ENCODE peak calls at places on chromosome 2, in ten cellular contexts. G is breast epithelium; C is hepatocyte; M is left ventricle myocardium inferior; I is colonic mucosa; Y is upper lobe of left lung; S is GM12878; D is heart left ventricle; Q is uterus; T is CD4-positive, alpha-beta T cell. J is an unnamed sample. For H3K27me3, the result is how much of the 10 kb centered on the place peaks cover.

GRCh38 chr2:108980076-108980475 is 8.9 kb downstream of the EDAR start:
- DNase-seq in G (no peak), M (no peak), I (no peak), Q (no peak), S (no peak), Y (no peak), D (no peak), T (no peak), C (no peak), J (no peak)

GRCh38 chr2:199381531-199381930 is 76.2 kb downstream of the SATB2 start:
- DNase-seq in D (no peak), T (no peak), M (no peak), S (no peak), I (no peak), G (no peak), Y (no peak), C (no peak), Q (no peak), J (no peak)

GRCh38 chr2:30926606-30927005 is 119.4 kb upstream of the CAPN13 start:
- DNase-seq in T (no peak), S (no peak), C (no peak), G (no peak), D (no peak), M (no peak), Q (no peak), I (no peak), Y (no peak), J (no peak)

GRCh38 chr2:168060956-168061750 is 186.2 kb downstream of the STK39 start:
- DNase-seq in T (no peak), Q (no peak), I (no peak), S (no peak), C (no peak), Y (no peak), G (no peak), M (no peak), D (no peak), J (no peak)

GRCh38 chr2:30385327-30385726 is 61.7 kb upstream of the LCLAT1 start:
- DNase-seq in D (no peak), Q (no peak), M (no peak), S (no peak), G (no peak), Y (no peak), C (peak), I (no peak), T (no peak), J (no peak)

GRCh38 chr2:79984476-79984875 is 320.1 kb downstream of the LRRTM1 start:
- DNase-seq in S (no peak), Q (no peak), M (no peak), Y (no peak), D (no peak), G (no peak), T (no peak), C (no peak), I (no peak), J (no peak)

GRCh38 chr2:28395334-28396061 is 2.8 kb downstream of the FOSL2 start:
- DNase-seq in Y (no peak), G (peak), S (no peak), M (peak), D (peak), Q (peak), C (peak), T (no peak), I (peak), J (peak)

GRCh38 chr2:54898451-54899226 is 151.6 kb downstream of the RTN4 start:
- DNase-seq in Q (no peak), I (no peak), S (no peak), Y (no peak), C (no peak), D (no peak), M (no peak), T (no peak), G (no peak), J (no peak)

GRCh38 chr2:240522406-240522805 is 35.4 kb downstream of the ANKMY1 start:
- DNase-seq in Y (no peak), Q (no peak), C (no peak), T (no peak), D (no peak), M (no peak), I (no peak), G (peak), S (no peak), J (no peak)

GRCh38 chr2:229861431-229861830 is 60.4 kb downstream of the TRIP12 start:
- DNase-seq in Q (no peak), I (no peak), M (no peak), C (no peak), Y (no peak), G (no peak), S (no peak), D (no peak), T (no peak), J (no peak)

GRCh38 chr2:12929806-12930205 is 213.1 kb downstream of the TRIB2 start:
- DNase-seq in I (no peak), T (no peak), S (no peak), C (no peak), M (no peak), D (no peak), Y (no peak), Q (no peak), G (no peak), J (no peak)
- H3K27ac ChIP-seq in I (no peak), T (no peak), S (no peak), C (no peak), M (peak), D (no peak), Y (no peak), Q (no peak), G (no peak), J (no peak)

GRCh38 chr2:225002039-225002655 is 40.1 kb downstream of the DOCK10 start:
- DNase-seq in S (peak), C (peak), M (no peak), Q (peak), G (no peak), I (peak), Y (no peak), T (peak), D (peak), J (no peak)
- TF ChIP-seq CTCF in S (peak), C (peak), M (peak), Q (peak), G (peak), I (peak), Y (peak), T (peak), D (peak), J (peak)

GRCh38 chr2:72139471-72139870 is 8.2 kb downstream of the CYP26B1 start:
- DNase-seq in T (no peak), C (no peak), M (no peak), D (no peak), S (no peak), G (no peak), Y (no peak), I (peak), Q (no peak), J (peak)
- H3K27me3 ChIP-seq in T (under half), C (under half), M (under half), D (under half), S (under half), G (under half), Y (under half), I (under half), Q (under half), J (under half)

GRCh38 chr2:1709335-1709605 is 35.0 kb downstream of the PXDN start:
- DNase-seq in S (no peak), I (no peak), Y (no peak), D (no peak), T (no peak), M (no peak), C (no peak), Q (no peak), G (peak), J (no peak)
- H3K27ac ChIP-seq in S (no peak), I (no peak), Y (peak), D (peak), T (no peak), M (peak), C (no peak), Q (no peak), G (no peak), J (no peak)

GRCh38 chr2:151030663-151031230 is 230.9 kb downstream of the RBM43 start:
- DNase-seq in M (no peak), Q (no peak), Y (no peak), T (no peak), D (no peak), G (no peak), I (no peak), S (no peak), C (no peak), J (no peak)
- TF ChIP-seq CTCF in M (no peak), Q (no peak), Y (no peak), T (no peak), D (no peak), G (no peak), I (no peak), S (peak), C (peak), J (no peak)

GRCh38 chr2:70903641-70904340 is 31.9 kb upstream of the ATP6V1B1 start:
- DNase-seq in M (no peak), D (no peak), Q (no peak), Y (no peak), I (no peak), G (no peak), C (no peak), S (no peak), T (no peak), J (no peak)

GRCh38 chr2:70904371-70905216 is 31.1 kb upstream of the ATP6V1B1 start:
- DNase-seq in Y (peak), D (no peak), T (no peak), I (no peak), Q (no peak), S (no peak), G (no peak), M (no peak), C (no peak), J (no peak)

GRCh38 chr2:70902067-70902442 is 33.6 kb upstream of the ATP6V1B1 start:
- DNase-seq in I (no peak), S (no peak), T (no peak), Q (no peak), C (no peak), G (no peak), D (no peak), Y (no peak), M (no peak), J (no peak)

GRCh38 chr2:70902579-70902978 is 33.1 kb upstream of the ATP6V1B1 start:
- DNase-seq in Q (no peak), G (no peak), S (no peak), D (no peak), Y (no peak), C (no peak), T (no peak), M (no peak), I (no peak), J (no peak)

GRCh38 chr2:70903171-70903570 is 32.5 kb upstream of the ATP6V1B1 start:
- DNase-seq in S (no peak), Q (no peak), C (no peak), Y (no peak), I (no peak), T (no peak), G (no peak), D (no peak), M (no peak), J (no peak)
- H3K27me3 ChIP-seq in S (under half), Q (half or more), C (half or more), Y (under half), I (under half), T (half or more), G (under half), D (half or more), M (half or more), J (under half)

GRCh38 chr2:84678214-84678613 is 161.9 kb downstream of the DNAH6 start:
- DNase-seq in M (no peak), D (no peak), Y (no peak), Q (no peak), T (no peak), C (no peak), I (no peak), G (no peak), S (no peak), J (no peak)
- H3K27ac ChIP-seq in M (no peak), D (no peak), Y (no peak), Q (no peak), T (no peak), C (no peak), I (no peak), G (no peak), S (no peak), J (no peak)

GRCh38 chr2:143688815-143689214 is 559.6 kb downstream of the ARHGAP15 start:
- DNase-seq in G (no peak), I (no peak), T (no peak), D (no peak), M (no peak), Q (no peak), Y (no peak), S (no peak), C (no peak), J (no peak)

GRCh38 chr2:143685439-143686078 is 556.3 kb downstream of the ARHGAP15 start:
- DNase-seq in D (no peak), G (no peak), S (no peak), T (no peak), M (no peak), I (no peak), Q (no peak), C (no peak), Y (no peak), J (no peak)

GRCh38 chr2:143688248-143688647 is 559.0 kb downstream of the ARHGAP15 start:
- DNase-seq in I (no peak), S (no peak), D (no peak), T (no peak), Q (no peak), C (no peak), M (no peak), G (no peak), Y (no peak), J (no peak)

GRCh38 chr2:143684731-143685364 is 555.6 kb downstream of the ARHGAP15 start:
- DNase-seq in Y (no peak), T (no peak), D (no peak), C (no peak), I (no peak), M (no peak), Q (no peak), S (no peak), G (no peak), J (no peak)

GRCh38 chr2:143686585-143687164 is 557.5 kb downstream of the ARHGAP15 start:
- DNase-seq in T (no peak), G (no peak), Q (no peak), S (no peak), I (no peak), M (no peak), C (peak), D (no peak), Y (no peak), J (no peak)
- TF ChIP-seq CTCF in T (peak), G (peak), Q (peak), S (peak), I (peak), M (peak), C (peak), D (peak), Y (peak), J (peak)

GRCh38 chr2:149899390-149899789 is 311.8 kb upstream of the MMADHC start:
- DNase-seq in M (no peak), D (no peak), G (no peak), I (no peak), T (no peak), S (no peak), Y (no peak), Q (no peak), C (no peak), J (no peak)
- H3K27me3 ChIP-seq in M (under half), D (under half), G (under half), I (under half), T (under half), S (under half), Y (under half), Q (under half), C (under half), J (under half)

GRCh38 chr2:69156624-69157023 is 143.6 kb downstream of the ANTXR1 start:
- DNase-seq in I (no peak), M (no peak), C (no peak), T (no peak), S (no peak), Y (no peak), Q (no peak), D (no peak), G (no peak), J (no peak)

GRCh38 chr2:69154031-69154430 is 141.1 kb downstream of the ANTXR1 start:
- DNase-seq in D (no peak), C (peak), I (no peak), M (no peak), S (no peak), Q (no peak), T (no peak), Y (no peak), G (no peak), J (no peak)

GRCh38 chr2:69152847-69153246 is 139.9 kb downstream of the ANTXR1 start:
- DNase-seq in M (no peak), T (no peak), Y (no peak), I (no peak), D (peak), S (no peak), G (no peak), C (no peak), Q (no peak), J (no peak)

GRCh38 chr2:69159988-69160387 is 147.0 kb downstream of the ANTXR1 start:
- DNase-seq in C (peak), Q (no peak), G (no peak), T (no peak), D (no peak), Y (no peak), I (peak), S (no peak), M (no peak), J (peak)

GRCh38 chr2:69157441-69157840 is 144.5 kb downstream of the ANTXR1 start:
- DNase-seq in D (no peak), Y (no peak), G (no peak), T (no peak), I (no peak), Q (no peak), M (no peak), C (no peak), S (no peak), J (no peak)
- H3K27ac ChIP-seq in D (no peak), Y (no peak), G (no peak), T (no peak), I (no peak), Q (no peak), M (no peak), C (no peak), S (no peak), J (no peak)